ENCODE peak calls at places on chromosomes 12 and 14, in five cellular contexts. One of them, this sample, is unnamed.

GRCh38 chr14:61608245-61609142 is 86.8 kb upstream of the HIF1A start:
- DNase-seq in GM12878: no peak
- DNase-seq in H1: no peak
- DNase-seq in NT2/D1: no peak
- DNase-seq in HepG2: peak
- DNase-seq in this sample: no peak

GRCh38 chr12:92403210-92404175 is 257.8 kb upstream of the BTG1 start:
- DNase-seq in GM12878: peak
- DNase-seq in H1: no peak
- DNase-seq in NT2/D1: no peak
- DNase-seq in HepG2: no peak
- DNase-seq in this sample: no peak

GRCh38 chr12:5246196-5246595 is 185.7 kb upstream of the NTF3 start:
- DNase-seq in GM12878: no peak
- DNase-seq in H1: peak
- DNase-seq in NT2/D1: peak
- DNase-seq in HepG2: no peak
- DNase-seq in this sample: no peak

GRCh38 chr12:60196366-60196765 is 600.5 kb downstream of the SLC16A7 start:
- DNase-seq in GM12878: no peak
- DNase-seq in H1: no peak
- DNase-seq in NT2/D1: no peak
- DNase-seq in HepG2: no peak
- DNase-seq in this sample: no peak

GRCh38 chr14:75971509-75971908 is 10.3 kb downstream of the TGFB3 start:
- DNase-seq in GM12878: no peak
- DNase-seq in H1: no peak
- DNase-seq in NT2/D1: no peak
- DNase-seq in HepG2: no peak
- DNase-seq in this sample: no peak

GRCh38 chr12:27711312-27711682 is 665 bp downstream of the MRPS35 start:
- DNase-seq in GM12878: no peak
- DNase-seq in H1: no peak
- DNase-seq in NT2/D1: peak
- DNase-seq in HepG2: no peak
- DNase-seq in this sample: peak

GRCh38 chr12:115273446-115273845 is 589.5 kb upstream of the TBX3 start:
- DNase-seq in GM12878: no peak
- DNase-seq in H1: no peak
- DNase-seq in NT2/D1: no peak
- DNase-seq in HepG2: no peak
- DNase-seq in this sample: no peak

GRCh38 chr12:52364901-52365489 is 2.3 kb downstream of the KRT85 start:
- DNase-seq in GM12878: no peak
- DNase-seq in H1: no peak
- DNase-seq in NT2/D1: no peak
- DNase-seq in HepG2: no peak
- DNase-seq in this sample: no peak

GRCh38 chr12:132218915-132219314 is 74.7 kb downstream of the NOC4L start:
- DNase-seq in GM12878: no peak
- DNase-seq in H1: no peak
- DNase-seq in NT2/D1: peak
- DNase-seq in HepG2: peak
- DNase-seq in this sample: peak

GRCh38 chr12:50764861-50765324 is 992 bp downstream of the ATF1 start:
- DNase-seq in GM12878: no peak
- DNase-seq in H1: no peak
- DNase-seq in NT2/D1: no peak
- DNase-seq in HepG2: peak
- DNase-seq in this sample: no peak

DNA sequence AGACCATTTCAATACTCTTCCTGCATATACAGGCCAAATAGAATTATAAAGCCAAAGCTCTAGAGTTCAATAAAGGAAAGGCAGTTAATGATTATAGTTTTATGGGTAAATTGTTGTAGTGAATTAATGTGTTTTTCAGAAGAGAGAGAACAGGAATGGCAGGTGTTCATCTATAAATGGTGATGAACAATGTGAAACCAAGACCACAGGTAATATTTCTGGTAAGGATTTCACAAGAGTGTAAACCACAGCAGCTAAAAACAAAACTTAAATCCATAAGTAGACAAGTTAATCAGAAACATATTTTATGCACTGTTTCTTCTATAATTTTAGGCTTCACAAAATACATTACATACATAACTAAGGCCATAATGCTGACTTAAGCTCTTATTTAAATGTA is 204.4 kb downstream of the SYT1 start:
- DNase-seq in GM12878: peak
- DNase-seq in H1: no peak
- DNase-seq in NT2/D1: no peak
- DNase-seq in HepG2: no peak
- DNase-seq in this sample: no peak
- TF ChIP-seq SUZ12 in GM12878: no peak
- TF ChIP-seq SUZ12 in H1: no peak
- TF ChIP-seq SUZ12 in NT2/D1: no peak
- TF ChIP-seq SUZ12 in HepG2: no peak
- TF ChIP-seq SUZ12 in this sample: no peak

DNA sequence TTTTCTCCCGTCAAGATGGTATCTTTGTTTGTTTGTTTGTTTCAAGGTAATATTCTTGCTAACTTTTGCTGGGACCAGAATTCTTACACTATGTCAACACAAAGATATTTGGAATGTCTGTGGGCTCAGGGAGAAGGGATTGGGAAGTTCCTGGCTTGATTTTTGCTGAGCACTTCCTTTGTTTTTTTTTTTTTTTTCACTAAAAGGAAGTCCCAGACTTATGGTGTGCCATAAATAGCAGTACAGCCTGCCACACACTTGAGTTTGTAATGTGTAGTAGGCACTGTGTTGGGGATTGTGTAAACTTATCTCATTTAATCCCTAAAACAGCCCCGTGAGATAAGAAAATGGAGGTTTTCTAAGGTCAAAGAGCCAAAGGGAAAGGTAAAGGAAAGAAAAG is 11.1 kb upstream of the RNU6-7 start:
- DNase-seq in GM12878: no peak
- DNase-seq in H1: no peak
- DNase-seq in NT2/D1: no peak
- DNase-seq in HepG2: no peak
- DNase-seq in this sample: no peak
- TF ChIP-seq SUZ12 in GM12878: no peak
- TF ChIP-seq SUZ12 in H1: no peak
- TF ChIP-seq SUZ12 in NT2/D1: no peak
- TF ChIP-seq SUZ12 in HepG2: no peak
- TF ChIP-seq SUZ12 in this sample: no peak

DNA sequence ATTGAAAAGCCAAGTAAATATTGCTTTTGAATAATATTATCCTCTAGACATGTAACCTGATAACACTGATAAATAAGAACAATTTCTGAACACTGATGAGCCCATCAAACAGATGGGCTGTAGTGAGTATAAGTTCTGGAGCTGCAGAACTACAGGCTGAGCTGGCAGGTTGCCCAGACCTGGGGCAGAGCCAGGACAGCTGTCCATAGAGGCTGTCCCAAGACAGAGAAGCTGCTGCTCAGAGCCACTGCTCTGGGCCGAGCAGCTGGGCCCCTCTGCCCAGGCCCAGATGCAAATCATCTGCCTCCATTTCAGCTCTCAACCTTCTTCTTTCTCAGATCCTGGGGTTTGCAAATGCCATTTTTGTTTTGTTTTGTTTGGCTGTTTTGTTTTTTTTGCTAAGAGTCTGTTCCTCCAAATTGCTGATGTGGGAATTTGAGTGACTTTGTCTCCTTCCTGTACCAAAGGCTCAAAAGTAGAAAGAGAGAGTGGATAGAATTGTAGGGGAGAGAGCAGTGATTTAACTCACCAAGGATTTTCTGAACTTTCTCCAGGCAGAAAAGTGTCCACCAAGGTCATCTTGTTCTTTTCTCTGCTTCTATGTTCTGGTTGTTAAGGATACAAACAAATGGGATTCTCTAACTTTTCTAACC is 4.0 kb upstream of the TESPA1 start:
- DNase-seq in GM12878: no peak
- DNase-seq in H1: no peak
- DNase-seq in NT2/D1: no peak
- DNase-seq in HepG2: no peak
- DNase-seq in this sample: no peak
- TF ChIP-seq SUZ12 in GM12878: no peak
- TF ChIP-seq SUZ12 in H1: no peak
- TF ChIP-seq SUZ12 in NT2/D1: no peak
- TF ChIP-seq SUZ12 in HepG2: no peak
- TF ChIP-seq SUZ12 in this sample: no peak

DNA sequence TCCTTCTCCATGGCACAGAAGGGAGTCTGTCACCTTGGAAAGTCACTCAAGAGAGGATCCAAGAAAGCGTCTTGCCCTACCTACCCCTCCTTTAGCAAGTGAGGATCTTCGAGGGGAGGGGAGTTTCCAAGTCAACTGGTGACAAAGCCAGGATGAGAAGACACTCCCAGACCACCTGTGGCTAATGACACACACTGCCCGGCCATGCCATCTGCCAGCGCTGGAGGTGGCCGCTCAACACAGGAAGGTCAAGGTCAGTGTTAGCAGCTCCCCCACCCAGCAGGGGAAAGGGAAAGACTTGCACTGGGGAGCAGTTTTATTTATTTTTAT is 41.3 kb downstream of the ELK3 start:
- DNase-seq in GM12878: no peak
- DNase-seq in H1: no peak
- DNase-seq in NT2/D1: no peak
- DNase-seq in HepG2: no peak
- DNase-seq in this sample: no peak
- TF ChIP-seq SUZ12 in GM12878: no peak
- TF ChIP-seq SUZ12 in H1: no peak
- TF ChIP-seq SUZ12 in NT2/D1: no peak
- TF ChIP-seq SUZ12 in HepG2: no peak
- TF ChIP-seq SUZ12 in this sample: no peak

GRCh38 chr14:36293824-36294223 is 26.6 kb downstream of the MBIP start:
- DNase-seq in GM12878: no peak
- DNase-seq in H1: no peak
- DNase-seq in NT2/D1: no peak
- DNase-seq in HepG2: peak
- DNase-seq in this sample: no peak
- TF ChIP-seq SUZ12 in GM12878: no peak
- TF ChIP-seq SUZ12 in H1: no peak
- TF ChIP-seq SUZ12 in NT2/D1: no peak
- TF ChIP-seq SUZ12 in HepG2: no peak
- TF ChIP-seq SUZ12 in this sample: no peak

DNA sequence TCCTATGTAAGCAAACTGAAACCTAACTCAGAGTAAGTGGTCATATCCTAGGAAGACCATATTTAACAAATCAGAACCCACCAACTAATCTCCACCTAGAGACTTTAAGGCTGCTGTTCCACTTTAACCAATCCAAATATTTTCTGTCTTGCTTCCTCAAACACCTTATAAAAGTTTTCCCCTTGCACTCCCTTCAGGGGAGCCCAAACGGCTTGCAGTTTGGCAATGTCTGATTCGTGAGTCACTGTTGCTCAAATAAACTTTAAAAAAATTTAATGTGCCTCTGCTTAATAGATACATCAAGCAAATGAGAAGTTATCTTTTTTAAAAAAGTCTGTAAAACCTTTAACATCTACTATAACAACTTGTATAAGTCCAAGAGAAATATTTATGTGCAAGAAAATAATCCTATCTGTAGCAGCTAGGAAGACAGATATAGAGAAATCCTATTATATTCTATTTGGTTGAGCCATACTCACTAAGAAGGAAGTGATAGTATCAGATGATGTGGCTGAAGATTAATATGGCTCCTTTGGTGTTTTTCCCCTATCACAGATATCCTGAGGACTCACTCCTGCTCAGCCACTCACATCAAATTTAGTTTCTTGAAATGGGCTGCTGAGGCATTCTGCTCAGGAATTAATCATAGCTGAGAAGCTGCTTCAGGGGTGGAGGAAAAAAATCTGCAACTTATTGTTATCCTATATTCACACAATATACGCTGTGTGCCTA is 65.1 kb upstream of the DUSP6 start:
- DNase-seq in GM12878: no peak
- DNase-seq in H1: no peak
- DNase-seq in NT2/D1: no peak
- DNase-seq in HepG2: no peak
- DNase-seq in this sample: no peak
- TF ChIP-seq SUZ12 in GM12878: no peak
- TF ChIP-seq SUZ12 in H1: no peak
- TF ChIP-seq SUZ12 in NT2/D1: no peak
- TF ChIP-seq SUZ12 in HepG2: no peak
- TF ChIP-seq SUZ12 in this sample: no peak

GRCh38 chr14:59253527-59253926 is 65.1 kb downstream of the DAAM1 start:
- DNase-seq in GM12878: no peak
- DNase-seq in H1: no peak
- DNase-seq in NT2/D1: no peak
- DNase-seq in HepG2: no peak
- DNase-seq in this sample: no peak

GRCh38 chr14:59254911-59255545 is 66.6 kb downstream of the DAAM1 start:
- DNase-seq in GM12878: no peak
- DNase-seq in H1: no peak
- DNase-seq in NT2/D1: no peak
- DNase-seq in HepG2: no peak
- DNase-seq in this sample: no peak

GRCh38 chr14:59251811-59252771 is 63.6 kb downstream of the DAAM1 start:
- DNase-seq in GM12878: no peak
- DNase-seq in H1: no peak
- DNase-seq in NT2/D1: no peak
- DNase-seq in HepG2: no peak
- DNase-seq in this sample: no peak

GRCh38 chr14:59252772-59253500 is 64.5 kb downstream of the DAAM1 start:
- DNase-seq in GM12878: no peak
- DNase-seq in H1: no peak
- DNase-seq in NT2/D1: no peak
- DNase-seq in HepG2: no peak
- DNase-seq in this sample: no peak

GRCh38 chr14:59254146-59254910 is 65.9 kb downstream of the DAAM1 start:
- DNase-seq in GM12878: no peak
- DNase-seq in H1: no peak
- DNase-seq in NT2/D1: no peak
- DNase-seq in HepG2: no peak
- DNase-seq in this sample: no peak
- TF ChIP-seq SUZ12 in GM12878: no peak
- TF ChIP-seq SUZ12 in H1: no peak
- TF ChIP-seq SUZ12 in NT2/D1: no peak
- TF ChIP-seq SUZ12 in HepG2: no peak
- TF ChIP-seq SUZ12 in this sample: no peak

GRCh38 chr14:52706286-52706685 is 714 bp upstream of the PSMC6 start:
- DNase-seq in GM12878: no peak
- DNase-seq in H1: no peak
- DNase-seq in NT2/D1: no peak
- DNase-seq in HepG2: no peak
- DNase-seq in this sample: no peak
- TF ChIP-seq SUZ12 in GM12878: no peak
- TF ChIP-seq SUZ12 in H1: no peak
- TF ChIP-seq SUZ12 in NT2/D1: no peak
- TF ChIP-seq SUZ12 in HepG2: no peak
- TF ChIP-seq SUZ12 in this sample: no peak

DNA sequence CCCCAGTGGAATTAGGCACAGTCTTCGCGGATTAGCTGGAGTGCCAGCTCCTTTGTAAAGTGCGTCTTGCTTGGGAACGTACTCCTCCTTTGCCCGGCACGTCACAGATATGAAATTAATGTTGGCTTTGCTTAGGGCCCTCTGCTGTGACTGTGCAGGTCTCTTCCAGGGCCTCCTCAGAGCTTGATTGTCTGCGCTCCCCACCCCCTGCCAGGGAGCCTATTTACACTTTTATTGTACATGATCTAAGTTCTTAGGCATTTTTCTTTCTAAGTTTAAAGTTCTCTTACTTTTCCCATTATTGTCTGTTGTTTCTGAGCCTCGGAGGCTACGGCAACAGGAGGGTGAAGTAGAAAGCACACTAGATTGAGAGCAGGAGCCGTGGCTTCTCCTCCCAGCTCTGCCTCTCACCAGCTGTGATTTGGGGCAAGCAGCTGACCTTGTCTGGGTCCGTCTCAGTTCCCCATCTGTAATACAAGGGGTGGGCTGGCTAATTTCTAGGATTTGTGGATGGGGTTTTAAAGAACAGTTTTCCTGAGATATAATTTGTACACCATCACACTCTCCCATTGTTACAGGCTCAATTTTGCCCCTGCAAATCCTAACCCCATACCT is 81.8 kb downstream of the TSPAN9 start:
- DNase-seq in GM12878: no peak
- DNase-seq in H1: no peak
- DNase-seq in NT2/D1: no peak
- DNase-seq in HepG2: no peak
- DNase-seq in this sample: no peak
- TF ChIP-seq SUZ12 in GM12878: no peak
- TF ChIP-seq SUZ12 in H1: no peak
- TF ChIP-seq SUZ12 in NT2/D1: no peak
- TF ChIP-seq SUZ12 in HepG2: no peak
- TF ChIP-seq SUZ12 in this sample: no peak

This sample was measured in HEK293T.